ENCODE peak calls at places on chromosome 5, in four cellular contexts. Y, O, E and C are unnamed samples.

GRCh38 chr5:124960266-124960665 is 213.8 kb upstream of the ZNF608 start:
- DNase-seq in Y (no peak), O (no peak), E (no peak), C (no peak)

GRCh38 chr5:36494756-36495637 is 111.4 kb upstream of the SLC1A3 start:
- DNase-seq in Y (no peak), O (no peak), E (no peak), C (no peak)

GRCh38 chr5:162497455-162497854 is 429.9 kb downstream of the GABRG2 start:
- DNase-seq in Y (no peak), O (no peak), E (no peak), C (no peak)

GRCh38 chr5:83877911-83878706 is 157.5 kb upstream of the HAPLN1 start:
- DNase-seq in Y (no peak), O (no peak), E (no peak), C (no peak)

GRCh38 chr5:105430516-105430915 is 1867.9 kb upstream of the NUDT12 start:
- DNase-seq in Y (no peak), O (no peak), E (no peak), C (no peak)

GRCh38 chr5:138032028-138032571 is 779 bp downstream of the FAM13B start:
- DNase-seq in Y (no peak), O (peak; percentile 82), E (no peak), C (peak; percentile 43)

GRCh38 chr5:133562554-133562953 is 49.8 kb downstream of the FSTL4 start:
- DNase-seq in Y (no peak), O (no peak), E (no peak), C (no peak)

GRCh38 chr5:34738381-34738780 is 82.3 kb downstream of the RAI14 start:
- DNase-seq in Y (no peak), O (no peak), E (no peak), C (no peak)

GRCh38 chr5:25414746-25415145 is 770.0 kb upstream of the CDH10 start:
- DNase-seq in Y (no peak), O (no peak), E (no peak), C (no peak)

GRCh38 chr5:76083555-76084495 is 642 bp downstream of the SV2C start:
- DNase-seq in Y (no peak), O (no peak), E (no peak), C (peak; percentile 36)

GRCh38 chr5:44644628-44645027 is 164.1 kb upstream of the MRPS30 start:
- DNase-seq in Y (no peak), O (no peak), E (no peak), C (no peak)

GRCh38 chr5:93078082-93079038 is 502.7 kb downstream of the NR2F1-AS1 start:
- DNase-seq in Y (peak; percentile 98), O (peak; percentile 32), E (no peak), C (no peak)

GRCh38 chr5:160787247-160787646 is 64.8 kb downstream of the ATP10B start:
- DNase-seq in Y (peak; percentile 9), O (peak; percentile 17), E (no peak), C (no peak)

GRCh38 chr5:135456238-135457099 is 4.3 kb upstream of the TIFAB start:
- DNase-seq in Y (peak; percentile 16), O (peak; percentile 68), E (peak; percentile 84), C (no peak)

GRCh38 chr5:135155616-135156214 is 121.7 kb upstream of the PITX1 start:
- DNase-seq in Y (no peak), O (no peak), E (no peak), C (no peak)

GRCh38 chr5:72378636-72379289 is 58.6 kb downstream of the PTCD2 start:
- DNase-seq in Y (no peak), O (no peak), E (peak; percentile 40), C (no peak)

GRCh38 chr5:141805874-141806273 is 72.3 kb downstream of the PCDH1 start:
- DNase-seq in Y (no peak), O (no peak), E (no peak), C (no peak)

GRCh38 chr5:108545301-108545700 is 163.4 kb upstream of the FBXL17 start:
- DNase-seq in Y (no peak), O (no peak), E (no peak), C (no peak)

GRCh38 chr5:40557486-40557885 is 122.2 kb upstream of the PTGER4 start:
- DNase-seq in Y (no peak), O (no peak), E (no peak), C (no peak)

GRCh38 chr5:60960591-60960990 is 15.6 kb downstream of the NDUFAF2 start:
- DNase-seq in Y (no peak), O (no peak), E (no peak), C (no peak)

GRCh38 chr5:133730866-133731265 is 118.5 kb upstream of the FSTL4 start:
- DNase-seq in Y (no peak), O (no peak), E (no peak), C (no peak)

GRCh38 chr5:142602720-142603245 is 83.1 kb downstream of the FGF1 start:
- DNase-seq in Y (no peak), O (no peak), E (no peak), C (no peak)

GRCh38 chr5:129554134-129554904 is 94.2 kb downstream of the ADAMTS19 start:
- DNase-seq in Y (no peak), O (no peak), E (no peak), C (no peak)

GRCh38 chr5:92019376-92019990 is 636.4 kb upstream of the ARRDC3 start:
- DNase-seq in Y (no peak), O (no peak), E (no peak), C (no peak)

GRCh38 chr5:125485003-125485641 is 738.7 kb upstream of the ZNF608 start:
- DNase-seq in Y (no peak), O (no peak), E (no peak), C (no peak)

GRCh38 chr5:18334949-18335348 is 700.7 kb downstream of the TAF11L14 start:
- DNase-seq in Y (no peak), O (no peak), E (no peak), C (no peak)

GRCh38 chr5:1085391-1085790 is 26.5 kb downstream of the SLC12A7 start:
- DNase-seq in Y (no peak), O (no peak), E (no peak), C (no peak)

GRCh38 chr5:88825782-88826110 is 57.2 kb downstream of the MEF2C start:
- DNase-seq in Y (no peak), O (no peak), E (peak; percentile 25), C (no peak)

GRCh38 chr5:133950821-133951612 is 17.4 kb downstream of the C5orf15 start:
- DNase-seq in Y (no peak), O (no peak), E (no peak), C (no peak)

GRCh38 chr5:143887302-143887638 is 75.3 kb downstream of the HMHB1 start:
- DNase-seq in Y (no peak), O (no peak), E (no peak), C (no peak)

GRCh38 chr5:137646761-137647160 is 89.1 kb downstream of the KLHL3 start:
- DNase-seq in Y (no peak), O (no peak), E (no peak), C (no peak)

GRCh38 chr5:40224421-40224820 is 455.3 kb upstream of the PTGER4 start:
- DNase-seq in Y (no peak), O (no peak), E (no peak), C (no peak)

GRCh38 chr5:168401880-168402279 is 84.4 kb upstream of the RARS1 start:
- DNase-seq in Y (no peak), O (no peak), E (no peak), C (no peak)
- TF ChIP-seq TAF1 in Y (no peak), O (no peak), E (no peak), C (no peak)

DNA sequence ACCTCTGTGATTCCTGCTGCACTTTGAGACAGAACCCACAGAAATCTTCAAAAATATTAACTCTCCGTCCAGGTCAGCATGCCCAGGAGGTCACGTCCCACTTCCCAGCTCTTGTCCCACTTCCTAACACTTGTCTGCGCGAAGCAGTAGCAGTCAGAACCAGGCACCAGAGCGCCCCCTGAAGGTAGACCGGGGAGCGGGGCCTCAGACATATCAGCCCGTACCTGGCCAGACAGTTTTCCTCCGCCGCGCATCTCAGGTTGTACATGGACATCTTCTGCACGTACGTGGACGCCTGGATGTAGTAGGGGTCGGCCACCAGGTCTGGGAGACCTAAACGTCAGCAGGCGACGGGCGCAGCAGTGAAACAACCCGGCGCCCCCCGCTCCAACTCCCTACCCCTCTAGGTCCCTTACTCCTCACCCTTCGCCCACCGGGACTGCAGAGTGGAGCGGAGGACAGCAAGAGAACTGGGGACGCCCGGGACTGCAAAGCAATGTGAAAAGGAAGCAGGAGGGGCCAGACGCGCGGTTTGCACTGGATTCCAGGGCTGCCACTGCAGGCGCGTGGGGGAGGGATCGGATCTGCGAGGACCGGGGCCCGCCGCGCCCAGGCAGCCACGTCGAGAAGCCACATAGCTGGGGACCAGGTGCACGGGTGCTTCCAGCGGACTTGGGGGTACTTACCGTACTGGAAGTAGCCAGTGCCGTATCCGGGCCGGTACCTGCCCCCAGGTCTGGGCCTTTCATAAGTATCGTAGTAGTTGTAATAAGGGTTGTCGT is 1.2 kb downstream of the LOX start:
- DNase-seq in Y (peak; percentile 70), O (no peak), E (no peak), C (peak; percentile 33)
- TF ChIP-seq POLR2A in Y (no peak), O (no peak), E (no peak), C (no peak)

DNA sequence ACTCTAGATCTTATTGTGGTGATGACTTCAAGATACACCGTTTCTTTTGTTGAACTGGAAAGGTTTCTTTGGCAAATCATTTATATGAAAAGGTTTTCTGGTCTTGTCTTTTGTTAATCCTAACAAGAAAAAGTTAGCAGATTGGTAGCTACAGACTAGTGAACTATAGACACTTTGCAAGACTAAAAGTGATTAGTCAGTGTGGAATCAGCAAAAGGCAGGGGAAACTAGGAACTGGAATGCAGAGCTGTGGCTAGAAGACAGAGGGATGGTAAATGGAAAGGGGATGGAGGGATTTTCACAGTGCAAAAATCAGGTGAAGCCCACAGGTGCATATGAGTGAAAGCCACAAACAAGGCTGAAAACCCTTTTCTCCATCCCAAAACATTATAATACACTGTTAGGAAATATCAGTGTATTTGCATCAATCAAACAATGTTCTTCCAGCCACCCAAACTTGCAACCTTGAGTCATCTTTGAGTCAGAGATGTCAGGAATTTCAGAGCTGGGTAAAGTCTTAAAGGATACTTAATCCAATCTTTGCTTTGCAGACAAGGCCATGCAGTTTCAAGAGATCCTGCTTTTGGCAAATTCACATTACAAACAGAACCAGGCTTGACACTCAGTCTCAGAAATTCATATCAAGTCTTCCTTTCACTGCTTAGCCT is 52.7 kb downstream of the PLK2 start:
- DNase-seq in Y (no peak), O (no peak), E (no peak), C (no peak)
- TF ChIP-seq TAF1 in Y (no peak), O (no peak), E (no peak), C (no peak)

GRCh38 chr5:132215329-132215728 is 12.3 kb downstream of the P4HA2 start:
- DNase-seq in Y (no peak), O (no peak), E (no peak), C (no peak)
- TF ChIP-seq POLR2A in Y (no peak), O (no peak), E (no peak), C (no peak)

DNA sequence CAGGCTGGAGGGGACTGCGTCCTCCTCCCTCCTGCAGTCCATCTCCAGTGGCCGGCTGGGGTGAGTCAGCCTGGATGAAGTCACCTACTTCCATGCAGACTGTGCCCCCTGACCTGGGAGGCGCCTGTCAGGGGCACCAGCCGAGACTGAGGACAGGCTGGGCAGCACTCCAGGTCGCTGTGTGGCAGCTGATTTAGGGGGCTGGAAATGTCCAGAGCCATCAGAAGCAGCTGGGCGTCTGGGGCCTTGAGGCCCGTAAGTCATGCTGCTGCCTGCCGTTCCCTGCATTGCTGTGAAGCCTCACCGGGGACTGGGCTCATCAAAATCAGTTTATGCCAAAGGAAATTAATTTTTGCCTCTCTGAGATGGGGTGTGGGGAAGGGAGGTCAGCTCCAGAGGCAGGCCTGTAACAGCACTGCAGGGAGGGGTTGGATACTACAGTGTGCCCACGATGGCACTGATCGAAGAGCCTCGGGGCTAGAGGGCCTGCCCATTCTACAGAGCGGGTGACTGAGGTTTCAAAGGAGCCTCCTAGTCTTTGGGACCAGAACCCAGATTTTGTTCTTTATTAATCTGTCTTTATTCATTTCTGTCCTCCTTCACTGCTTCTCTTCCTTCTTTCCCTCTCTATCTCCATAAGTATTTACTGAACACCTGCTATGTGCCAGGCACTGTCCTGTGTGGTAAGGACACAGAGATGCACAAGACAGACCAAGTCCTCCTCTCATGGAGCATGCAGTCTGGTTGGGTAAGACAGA is 70.4 kb upstream of the PSD2 start:
- DNase-seq in Y (peak; percentile 77), O (no peak), E (no peak), C (no peak)
- TF ChIP-seq TAF1 in Y (no peak), O (no peak), E (no peak), C (no peak)